ENCODE peak calls at places on chromosomes 1 and 21, in five cellular contexts. X is fibroblast of lung; Q is ascending aorta; H is mesendoderm; Z is CD4-positive, alpha-beta memory T cell. D is an unnamed sample. For H3K4me1 and H3K36me3, the result is how much of the 10 kb centered on the place peaks cover.

GRCh38 chr1:228307218-228308023 is 99.2 kb downstream of the TRIM11 start:
- DNase-seq in X (no peak), Q (peak), H (no peak), Z (no peak), D (no peak)

GRCh38 chr1:156191292-156191954 is 2.5 kb upstream of the SLC25A44 start:
- DNase-seq in X (no peak), Q (no peak), H (no peak), Z (no peak), D (no peak)

GRCh38 chr1:1771096-1771495 is 7.2 kb downstream of the NADK start:
- DNase-seq in X (no peak), Q (no peak), H (no peak), Z (no peak), D (no peak)

GRCh38 chr1:23661887-23662286 is 29.7 kb upstream of the RPL11 start:
- DNase-seq in X (no peak), Q (no peak), H (no peak), Z (no peak), D (no peak)

GRCh38 chr1:227437495-227438008 is 119.3 kb upstream of the CDC42BPA start:
- DNase-seq in X (peak), Q (no peak), H (peak), Z (no peak), D (no peak)

GRCh38 chr1:62325076-62325475 is 5.8 kb upstream of the KANK4 start:
- DNase-seq in X (peak), Q (no peak), H (peak), Z (no peak), D (peak)

GRCh38 chr1:172719066-172719627 is 60.2 kb downstream of the FASLG start:
- DNase-seq in X (peak), Q (no peak), H (no peak), Z (no peak), D (no peak)

GRCh38 chr1:236394016-236394481 is at the start of gene EDARADD:
- DNase-seq in X (no peak), Q (no peak), H (peak), Z (no peak), D (no peak)

GRCh38 chr1:2444138-2444591 is 31.8 kb upstream of the PEX10 start:
- DNase-seq in X (no peak), Q (no peak), H (no peak), Z (no peak), D (no peak)

GRCh38 chr1:161176468-161177111 is 717 bp downstream of the B4GALT3 start:
- DNase-seq in X (no peak), Q (no peak), H (no peak), Z (no peak), D (no peak)

GRCh38 chr1:50268049-50268448 is 155.2 kb downstream of the DMRTA2 start:
- DNase-seq in X (no peak), Q (no peak), H (peak), Z (no peak), D (no peak)

GRCh38 chr1:21931171-21932093 is 5.7 kb downstream of the HSPG2 start:
- DNase-seq in X (peak), Q (peak), H (peak), Z (no peak), D (peak)

GRCh38 chr1:54399765-54400164 is 6.4 kb downstream of the SSBP3 start:
- DNase-seq in X (no peak), Q (no peak), H (no peak), Z (no peak), D (no peak)

GRCh38 chr1:63624911-63625310 is 31.7 kb downstream of the PGM1 start:
- DNase-seq in X (peak), Q (no peak), H (no peak), Z (no peak), D (no peak)

GRCh38 chr1:229478852-229479251 is 29.3 kb downstream of the NUP133 start:
- DNase-seq in X (no peak), Q (no peak), H (no peak), Z (no peak), D (no peak)

GRCh38 chr1:12180315-12180714 is 13.5 kb downstream of the TNFRSF1B start:
- DNase-seq in X (no peak), Q (peak), H (no peak), Z (no peak), D (no peak)

GRCh38 chr1:17597651-17598050 is 58.2 kb downstream of the ARHGEF10L start:
- DNase-seq in X (no peak), Q (no peak), H (no peak), Z (no peak), D (no peak)

GRCh38 chr1:93607814-93608187 is 73.8 kb downstream of the BCAR3 start:
- DNase-seq in X (no peak), Q (no peak), H (no peak), Z (no peak), D (no peak)

GRCh38 chr1:1211541-1212511 is 2.1 kb downstream of the TNFRSF4 start:
- DNase-seq in X (no peak), Q (no peak), H (no peak), Z (no peak), D (no peak)

GRCh38 chr1:212635141-212635601 is 26.6 kb downstream of the ATF3 start:
- DNase-seq in X (peak), Q (no peak), H (no peak), Z (no peak), D (no peak)

GRCh38 chr1:107175102-107175501 is 34.3 kb downstream of the NTNG1 start:
- DNase-seq in X (no peak), Q (no peak), H (peak), Z (no peak), D (no peak)

GRCh38 chr1:155379180-155379876 is 58.6 kb downstream of the RUSC1 start:
- DNase-seq in X (peak), Q (no peak), H (peak), Z (peak), D (no peak)

GRCh38 chr1:169634145-169634544 is 4.2 kb upstream of the SELP start:
- DNase-seq in X (no peak), Q (no peak), H (no peak), Z (no peak), D (no peak)

GRCh38 chr1:246210751-246211150 is 296.3 kb downstream of the SMYD3 start:
- DNase-seq in X (no peak), Q (no peak), H (peak), Z (no peak), D (no peak)

GRCh38 chr1:230730979-230731378 is 16.2 kb upstream of the CAPN9 start:
- DNase-seq in X (no peak), Q (no peak), H (no peak), Z (no peak), D (no peak)

GRCh38 chr21:44800103-44800502 is 1.5 kb downstream of the UBE2G2 start:
- DNase-seq in X (peak), Q (no peak), H (peak), Z (no peak), D (no peak)

GRCh38 chr1:38296047-38296446 is 249.5 kb upstream of the POU3F1 start:
- DNase-seq in X (no peak), Q (no peak), H (peak), Z (no peak), D (no peak)

GRCh38 chr1:15172405-15173259 is 19.1 kb downstream of the TMEM51 start:
- DNase-seq in X (peak), Q (no peak), H (no peak), Z (no peak), D (no peak)

GRCh38 chr1:56151402-56151801 is 428.0 kb downstream of the PLPP3 start:
- DNase-seq in X (peak), Q (no peak), H (no peak), Z (no peak), D (no peak)

GRCh38 chr1:145711213-145711651 is 4.1 kb upstream of the PDZK1 start:
- DNase-seq in X (no peak), Q (no peak), H (no peak), Z (no peak), D (no peak)

GRCh38 chr1:21901473-21901847 is 35.6 kb downstream of the HSPG2 start:
- DNase-seq in X (no peak), Q (peak), H (peak), Z (no peak), D (no peak)

GRCh38 chr21:33686386-33686785 is 44.1 kb downstream of the ITSN1 start:
- DNase-seq in X (no peak), Q (no peak), H (no peak), Z (no peak), D (no peak)
- H3K4me1 ChIP-seq in X (under half), Q (under half), H (under half), Z (under half), D (under half)

GRCh38 chr1:13828454-13829151 is 128.6 kb downstream of the PRDM2 start:
- DNase-seq in X (no peak), Q (no peak), H (peak), Z (no peak), D (peak)
- H3K4me3 ChIP-seq in X (no peak), Q (no peak), H (no peak), Z (no peak), D (no peak)

DNA sequence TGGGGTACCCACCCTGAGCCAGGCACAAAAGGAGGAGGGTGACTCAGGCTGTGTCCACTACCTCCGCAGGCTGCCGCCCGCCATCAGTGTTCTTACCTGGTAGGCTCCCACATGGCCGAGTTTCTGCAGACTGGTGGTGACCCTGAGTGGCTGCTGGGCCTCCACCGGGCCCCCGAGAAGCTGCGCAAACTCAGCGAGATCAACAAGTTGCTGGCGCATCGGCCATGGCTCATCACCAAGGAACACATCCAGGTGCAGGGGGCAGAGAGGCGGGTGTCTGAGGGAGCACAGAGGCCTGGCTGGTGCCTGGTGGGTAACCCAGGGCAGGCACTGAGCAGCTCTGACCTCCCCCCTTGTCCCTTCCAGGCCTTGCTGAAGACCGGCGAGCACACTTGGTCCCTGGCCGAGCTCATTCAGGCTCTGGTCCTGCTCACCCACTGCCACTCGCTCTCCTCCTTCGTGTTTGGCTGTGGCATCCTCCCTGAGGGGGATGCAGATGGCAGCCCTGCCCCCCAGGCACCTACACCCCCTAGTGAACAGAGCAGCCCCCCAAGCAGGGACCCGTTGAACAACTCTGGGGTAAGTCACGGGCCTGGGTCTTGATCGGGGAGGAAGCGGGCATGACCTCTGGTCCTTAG is 13.0 kb downstream of the SESN2 start:
- DNase-seq in X (no peak), Q (no peak), H (no peak), Z (no peak), D (no peak)
- H3K36me3 ChIP-seq in X (under half), Q (under half), H (under half), Z (under half), D (under half)

DNA sequence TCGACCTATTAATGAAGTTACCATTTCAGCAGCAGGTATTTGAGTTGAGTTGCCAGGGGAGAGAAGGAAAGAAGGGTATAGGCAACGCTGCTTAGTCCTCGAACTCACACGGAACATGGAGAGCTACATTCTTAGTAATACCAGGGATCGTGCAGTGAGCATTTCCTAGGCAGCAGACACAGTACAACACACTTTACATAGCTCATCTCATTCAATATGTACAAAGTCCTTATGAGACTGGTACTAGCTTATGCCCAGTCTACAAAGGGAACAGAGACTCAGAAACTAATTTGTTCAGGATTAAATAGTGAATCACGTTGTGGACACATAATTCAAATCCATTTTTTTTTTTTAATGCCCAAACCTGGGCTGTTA is 25.6 kb downstream of the IRF2BP2 start:
- DNase-seq in X (no peak), Q (no peak), H (no peak), Z (no peak), D (no peak)
- H3K4me1 ChIP-seq in X (under half), Q (under half), H (under half), Z (under half), D (under half)

GRCh38 chr1:218496561-218496960 is 151.4 kb downstream of the TGFB2 start:
- DNase-seq in X (peak), Q (peak), H (peak), Z (no peak), D (no peak)

GRCh38 chr1:218499021-218499691 is 154.0 kb downstream of the TGFB2 start:
- DNase-seq in X (peak), Q (no peak), H (no peak), Z (no peak), D (no peak)

GRCh38 chr1:218495931-218496330 is 150.8 kb downstream of the TGFB2 start:
- DNase-seq in X (no peak), Q (no peak), H (no peak), Z (no peak), D (no peak)

GRCh38 chr1:218499911-218500310 is 154.8 kb downstream of the TGFB2 start:
- DNase-seq in X (no peak), Q (no peak), H (peak), Z (no peak), D (no peak)

DNA sequence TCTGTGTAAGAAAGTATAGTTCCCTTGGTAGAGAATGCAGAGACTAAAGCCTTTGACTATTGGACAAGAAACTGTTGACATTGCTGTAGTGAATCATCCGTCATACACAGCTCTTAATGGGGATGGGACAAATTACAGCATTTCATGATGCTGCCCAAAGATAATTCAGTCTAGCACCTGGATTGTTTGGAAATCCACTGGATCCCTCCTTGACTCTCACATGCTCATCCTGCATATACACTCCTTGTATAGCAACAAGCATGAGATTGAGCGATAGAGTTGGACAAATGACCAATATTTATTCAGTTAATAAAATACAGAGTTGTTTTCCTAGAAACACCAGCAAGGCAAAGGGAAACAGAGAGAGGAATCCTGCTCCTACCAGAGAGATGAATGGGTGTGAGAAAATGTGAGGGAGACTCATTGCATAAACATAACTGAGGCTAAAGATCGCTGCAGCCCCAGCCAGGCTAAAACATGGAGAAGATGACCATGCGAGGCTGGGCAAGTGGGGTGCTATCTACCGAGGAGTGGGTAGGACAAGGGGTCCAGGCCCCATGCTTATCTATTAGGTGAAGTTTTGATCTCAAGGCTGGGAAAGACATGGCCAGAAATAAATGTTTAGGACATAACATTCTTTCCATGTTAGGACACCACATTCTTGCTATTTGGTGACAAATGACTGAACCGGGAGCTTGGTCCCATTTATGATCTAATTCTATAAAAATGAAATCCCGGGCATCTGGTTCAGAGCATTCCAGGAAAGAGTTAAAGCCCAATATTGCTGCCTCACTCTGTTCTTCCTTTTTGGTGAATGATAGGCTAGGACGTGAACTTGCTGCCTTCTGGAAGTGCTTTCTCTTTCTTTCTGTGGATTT is 153.2 kb downstream of the TGFB2 start:
- DNase-seq in X (peak), Q (no peak), H (peak), Z (no peak), D (no peak)
- H3K4me3 ChIP-seq in X (peak), Q (peak), H (no peak), Z (no peak), D (peak)

D was measured in breast epithelium.